ENCODE peak calls at places on chromosomes 6 and 20, in nine cellular contexts. One of them, this sample, is unnamed.

GRCh38 chr20:32114305-32114960 is 4.9 kb downstream of the TM9SF4 start:
- DNase-seq in neuronal stem cell: no peak
- DNase-seq in HTR-8/SVneo: no peak
- DNase-seq in fibroblast of mammary gland: no peak
- DNase-seq in foreskin keratinocyte: no peak
- DNase-seq in right atrium auricular region: no peak
- DNase-seq in A549: no peak
- DNase-seq in progenitor cell of endocrine pancreas: no peak
- DNase-seq in fibroblast of pulmonary artery: no peak
- DNase-seq in this sample: no peak

GRCh38 chr6:35311390-35312075 is 13.9 kb downstream of the DEF6 start:
- DNase-seq in neuronal stem cell: no peak
- DNase-seq in HTR-8/SVneo: no peak
- DNase-seq in fibroblast of mammary gland: no peak
- DNase-seq in foreskin keratinocyte: no peak
- DNase-seq in right atrium auricular region: peak; percentile 52
- DNase-seq in A549: no peak
- DNase-seq in progenitor cell of endocrine pancreas: no peak
- DNase-seq in fibroblast of pulmonary artery: no peak
- DNase-seq in this sample: no peak

GRCh38 chr6:168319279-168320051 is at the start of gene DACT2:
- DNase-seq in neuronal stem cell: no peak
- DNase-seq in HTR-8/SVneo: no peak
- DNase-seq in fibroblast of mammary gland: no peak
- DNase-seq in foreskin keratinocyte: no peak
- DNase-seq in right atrium auricular region: no peak
- DNase-seq in A549: no peak
- DNase-seq in progenitor cell of endocrine pancreas: peak; percentile 65
- DNase-seq in fibroblast of pulmonary artery: peak; percentile 4
- DNase-seq in this sample: peak; percentile 60

GRCh38 chr20:2805682-2806350 is 5.4 kb upstream of the CPXM1 start:
- DNase-seq in neuronal stem cell: no peak
- DNase-seq in HTR-8/SVneo: no peak
- DNase-seq in fibroblast of mammary gland: peak; percentile 24
- DNase-seq in foreskin keratinocyte: no peak
- DNase-seq in right atrium auricular region: no peak
- DNase-seq in A549: no peak
- DNase-seq in progenitor cell of endocrine pancreas: no peak
- DNase-seq in fibroblast of pulmonary artery: peak; percentile 11
- DNase-seq in this sample: no peak

GRCh38 chr20:24560571-24561485 is 91.4 kb downstream of the SYNDIG1 start:
- DNase-seq in neuronal stem cell: no peak
- DNase-seq in HTR-8/SVneo: no peak
- DNase-seq in fibroblast of mammary gland: no peak
- DNase-seq in foreskin keratinocyte: no peak
- DNase-seq in right atrium auricular region: no peak
- DNase-seq in A549: no peak
- DNase-seq in progenitor cell of endocrine pancreas: no peak
- DNase-seq in fibroblast of pulmonary artery: no peak
- DNase-seq in this sample: no peak

GRCh38 chr6:63928613-63929012 is 293.0 kb downstream of the PHF3 start:
- DNase-seq in neuronal stem cell: no peak
- DNase-seq in HTR-8/SVneo: no peak
- DNase-seq in fibroblast of mammary gland: no peak
- DNase-seq in foreskin keratinocyte: no peak
- DNase-seq in right atrium auricular region: no peak
- DNase-seq in A549: no peak
- DNase-seq in progenitor cell of endocrine pancreas: no peak
- DNase-seq in fibroblast of pulmonary artery: no peak
- DNase-seq in this sample: peak; percentile 57

GRCh38 chr6:111105578-111105977 is 18.3 kb downstream of the SLC16A10 start:
- DNase-seq in neuronal stem cell: no peak
- DNase-seq in HTR-8/SVneo: no peak
- DNase-seq in fibroblast of mammary gland: peak; percentile 72
- DNase-seq in foreskin keratinocyte: peak; percentile 33
- DNase-seq in right atrium auricular region: peak; percentile 74
- DNase-seq in A549: peak; percentile 29
- DNase-seq in progenitor cell of endocrine pancreas: no peak
- DNase-seq in fibroblast of pulmonary artery: peak; percentile 32
- DNase-seq in this sample: no peak

GRCh38 chr6:43491750-43492661 is 14.6 kb downstream of the TJAP1 start:
- DNase-seq in neuronal stem cell: no peak
- DNase-seq in HTR-8/SVneo: peak; percentile 83
- DNase-seq in fibroblast of mammary gland: peak; percentile 76
- DNase-seq in foreskin keratinocyte: peak; percentile 32
- DNase-seq in right atrium auricular region: peak; percentile 91
- DNase-seq in A549: no peak
- DNase-seq in progenitor cell of endocrine pancreas: no peak
- DNase-seq in fibroblast of pulmonary artery: peak; percentile 69
- DNase-seq in this sample: peak; percentile 64

GRCh38 chr6:125507987-125508655 is 206.4 kb upstream of the HDDC2 start:
- DNase-seq in neuronal stem cell: no peak
- DNase-seq in HTR-8/SVneo: no peak
- DNase-seq in fibroblast of mammary gland: peak; percentile 43
- DNase-seq in foreskin keratinocyte: no peak
- DNase-seq in right atrium auricular region: no peak
- DNase-seq in A549: no peak
- DNase-seq in progenitor cell of endocrine pancreas: no peak
- DNase-seq in fibroblast of pulmonary artery: peak; percentile 76
- DNase-seq in this sample: peak; percentile 66

GRCh38 chr6:90459225-90459758 is 127.6 kb downstream of the MAP3K7 start:
- DNase-seq in neuronal stem cell: no peak
- DNase-seq in HTR-8/SVneo: no peak
- DNase-seq in fibroblast of mammary gland: no peak
- DNase-seq in foreskin keratinocyte: no peak
- DNase-seq in right atrium auricular region: no peak
- DNase-seq in A549: no peak
- DNase-seq in progenitor cell of endocrine pancreas: no peak
- DNase-seq in fibroblast of pulmonary artery: no peak
- DNase-seq in this sample: no peak

GRCh38 chr6:63527658-63528514 is 44.4 kb upstream of the LOC128125822 start:
- DNase-seq in neuronal stem cell: no peak
- DNase-seq in HTR-8/SVneo: peak; percentile 92
- DNase-seq in fibroblast of mammary gland: peak; percentile 100
- DNase-seq in foreskin keratinocyte: peak; percentile 99
- DNase-seq in right atrium auricular region: no peak
- DNase-seq in A549: peak; percentile 97
- DNase-seq in progenitor cell of endocrine pancreas: no peak
- DNase-seq in fibroblast of pulmonary artery: peak; percentile 92
- DNase-seq in this sample: peak; percentile 6

GRCh38 chr20:8755340-8756118 is 313.4 kb upstream of the PLCB4 start:
- DNase-seq in neuronal stem cell: no peak
- DNase-seq in HTR-8/SVneo: no peak
- DNase-seq in fibroblast of mammary gland: peak; percentile 36
- DNase-seq in foreskin keratinocyte: no peak
- DNase-seq in right atrium auricular region: no peak
- DNase-seq in A549: no peak
- DNase-seq in progenitor cell of endocrine pancreas: no peak
- DNase-seq in fibroblast of pulmonary artery: no peak
- DNase-seq in this sample: no peak

GRCh38 chr6:16956371-16956770 is 145.5 kb upstream of the STMND1 start:
- DNase-seq in neuronal stem cell: no peak
- DNase-seq in HTR-8/SVneo: no peak
- DNase-seq in fibroblast of mammary gland: peak; percentile 22
- DNase-seq in foreskin keratinocyte: no peak
- DNase-seq in right atrium auricular region: no peak
- DNase-seq in A549: no peak
- DNase-seq in progenitor cell of endocrine pancreas: no peak
- DNase-seq in fibroblast of pulmonary artery: peak; percentile 64
- DNase-seq in this sample: no peak

GRCh38 chr6:41255638-41256246 is 27.6 kb downstream of the TREML4 start:
- DNase-seq in neuronal stem cell: no peak
- DNase-seq in HTR-8/SVneo: no peak
- DNase-seq in fibroblast of mammary gland: no peak
- DNase-seq in foreskin keratinocyte: no peak
- DNase-seq in right atrium auricular region: no peak
- DNase-seq in A549: no peak
- DNase-seq in progenitor cell of endocrine pancreas: no peak
- DNase-seq in fibroblast of pulmonary artery: no peak
- DNase-seq in this sample: no peak

GRCh38 chr20:22315771-22316170 is 268.6 kb downstream of the FOXA2 start:
- DNase-seq in neuronal stem cell: no peak
- DNase-seq in HTR-8/SVneo: no peak
- DNase-seq in fibroblast of mammary gland: no peak
- DNase-seq in foreskin keratinocyte: no peak
- DNase-seq in right atrium auricular region: no peak
- DNase-seq in A549: no peak
- DNase-seq in progenitor cell of endocrine pancreas: no peak
- DNase-seq in fibroblast of pulmonary artery: no peak
- DNase-seq in this sample: no peak

GRCh38 chr6:118812972-118813371 is 81.0 kb upstream of the ASF1A start:
- DNase-seq in neuronal stem cell: no peak
- DNase-seq in HTR-8/SVneo: no peak
- DNase-seq in fibroblast of mammary gland: peak; percentile 49
- DNase-seq in foreskin keratinocyte: peak; percentile 18
- DNase-seq in right atrium auricular region: no peak
- DNase-seq in A549: no peak
- DNase-seq in progenitor cell of endocrine pancreas: no peak
- DNase-seq in fibroblast of pulmonary artery: no peak
- DNase-seq in this sample: no peak

GRCh38 chr6:121816361-121816760 is 380.9 kb downstream of the GJA1 start:
- DNase-seq in neuronal stem cell: no peak
- DNase-seq in HTR-8/SVneo: no peak
- DNase-seq in fibroblast of mammary gland: peak; percentile 50
- DNase-seq in foreskin keratinocyte: no peak
- DNase-seq in right atrium auricular region: no peak
- DNase-seq in A549: peak; percentile 34
- DNase-seq in progenitor cell of endocrine pancreas: no peak
- DNase-seq in fibroblast of pulmonary artery: peak; percentile 51
- DNase-seq in this sample: no peak

GRCh38 chr20:35434085-35435005 is 3.7 kb downstream of the GDF5 start:
- DNase-seq in neuronal stem cell: no peak
- DNase-seq in HTR-8/SVneo: no peak
- DNase-seq in fibroblast of mammary gland: peak; percentile 70
- DNase-seq in foreskin keratinocyte: no peak
- DNase-seq in right atrium auricular region: no peak
- DNase-seq in A549: no peak
- DNase-seq in progenitor cell of endocrine pancreas: no peak
- DNase-seq in fibroblast of pulmonary artery: peak; percentile 18
- DNase-seq in this sample: no peak

This sample was measured in A673.